ENCODE peak calls at places on chromosomes 1 and 21, in seven cellular contexts. V, P, C, E, U, L and O are unnamed samples.

GRCh38 chr1:91637539-91637994 is 136.9 kb downstream of the CDC7 start:
- DNase-seq in V (no peak), P (no peak), C (no peak), E (no peak), U (no peak), L (no peak), O (no peak)

GRCh38 chr21:29506947-29507346 is 208.2 kb downstream of the BACH1 start:
- DNase-seq in V (no peak), P (no peak), C (no peak), E (no peak), U (no peak), L (no peak), O (no peak)

GRCh38 chr1:227869851-227870305 is 54.4 kb downstream of the PRSS38 start:
- DNase-seq in V (no peak), P (peak; percentile 81), C (no peak), E (no peak), U (no peak), L (no peak), O (no peak)

GRCh38 chr1:77271851-77272250 is 10.0 kb upstream of the AK5 start:
- DNase-seq in V (no peak), P (no peak), C (no peak), E (no peak), U (no peak), L (no peak), O (no peak)

GRCh38 chr1:217270121-217270520 is 360.8 kb downstream of the GPATCH2 start:
- DNase-seq in V (no peak), P (no peak), C (no peak), E (no peak), U (no peak), L (no peak), O (no peak)

GRCh38 chr1:119032986-119033385 is 44.8 kb upstream of the TBX15 start:
- DNase-seq in V (no peak), P (no peak), C (no peak), E (no peak), U (no peak), L (no peak), O (no peak)

GRCh38 chr21:15010645-15011044 is 54.2 kb downstream of the NRIP1 start:
- DNase-seq in V (no peak), P (no peak), C (no peak), E (no peak), U (no peak), L (no peak), O (no peak)

GRCh38 chr1:110494522-110495406 is 24.2 kb downstream of the KCNA10 start:
- DNase-seq in V (no peak), P (no peak), C (peak; percentile 11), E (no peak), U (no peak), L (no peak), O (no peak)

GRCh38 chr1:196481616-196482015 is 126.6 kb downstream of the KCNT2 start:
- DNase-seq in V (no peak), P (no peak), C (no peak), E (no peak), U (no peak), L (no peak), O (no peak)

GRCh38 chr1:51331206-51332100 is 1.1 kb upstream of the TTC39A start:
- DNase-seq in V (no peak), P (peak; percentile 22), C (peak; percentile 51), E (no peak), U (no peak), L (no peak), O (no peak)

GRCh38 chr1:225888898-225889690 is at the start of gene LEFTY1:
- DNase-seq in V (no peak), P (no peak), C (no peak), E (no peak), U (no peak), L (no peak), O (no peak)

GRCh38 chr1:157073944-157074685 is 25.5 kb downstream of the ETV3L start:
- DNase-seq in V (no peak), P (peak; percentile 20), C (no peak), E (peak; percentile 47), U (peak; percentile 42), L (peak; percentile 89), O (no peak)

GRCh38 chr1:41662656-41663437 is 178.4 kb upstream of the EDN2 start:
- DNase-seq in V (peak; percentile 47), P (no peak), C (no peak), E (peak; percentile 51), U (peak; percentile 15), L (peak; percentile 92), O (no peak)

GRCh38 chr1:64983110-64983509 is 16.8 kb upstream of the JAK1 start:
- DNase-seq in V (no peak), P (no peak), C (no peak), E (no peak), U (peak; percentile 19), L (no peak), O (no peak)

GRCh38 chr21:29639366-29640232 is 300.2 kb downstream of the GRIK1 start:
- DNase-seq in V (no peak), P (no peak), C (no peak), E (no peak), U (no peak), L (no peak), O (no peak)

GRCh38 chr1:117093091-117093534 is 28.4 kb downstream of the TRIM45 start:
- DNase-seq in V (no peak), P (no peak), C (no peak), E (peak; percentile 35), U (peak; percentile 79), L (peak; percentile 80), O (no peak)